ENCODE peak calls at places on chromosomes 12 and 14, in eight cellular contexts. Z is activated CD8-positive, alpha-beta memory T cell treated with anti-CD3 and anti-CD28 coated beads, Interleukin-2, amount 10 ng/mL, durations not matched to agents 7 days and 5 days; U is stimulated activated naive CD8-positive, alpha-beta T cell treated with anti-CD3 and anti-CD28 coated beads, Interleukin-15, amount 100 ng/mL, for 72 hours; H is Panc1; O is left colon; R is SK-N-SH treated with all-trans-retinoic acid at 6 μM for 48 hours; D is right cardiac atrium; I is Right ventricle myocardium superior. F is an unnamed sample.
A peak's percentile ranks its signal among the peaks of the same experiment; 100 is the strongest.

GRCh38 chr12:122866950-122867607 is 28.8 kb downstream of the VPS37B start:
- ATAC-seq in D (no peak), Z (no peak), I (peak; percentile 35), U (no peak), R (no peak), H (no peak), O (no peak), F (no peak)

GRCh38 chr12:68904351-68904982 is 28.5 kb downstream of the CPM start:
- ATAC-seq in Z (no peak), H (no peak), U (no peak), R (no peak), O (no peak), I (no peak), D (no peak), F (no peak)

GRCh38 chr14:20294636-20295035 is 11.1 kb downstream of the TTC5 start:
- ATAC-seq in H (no peak), D (no peak), I (no peak), U (no peak), O (no peak), R (no peak), Z (no peak), F (no peak)

GRCh38 chr12:32734952-32735351 is 20.7 kb downstream of the YARS2 start:
- ATAC-seq in D (no peak), R (no peak), O (no peak), Z (no peak), I (no peak), H (no peak), U (no peak), F (no peak)

GRCh38 chr12:52907092-52907810 is 2.4 kb upstream of the KRT8 start:
- ATAC-seq in U (no peak), Z (no peak), H (no peak), I (no peak), R (peak; percentile 34), D (peak; percentile 11), O (peak; percentile 54), F (no peak)

GRCh38 chr12:54959291-54960018 is 25.1 kb downstream of the TESPA1 start:
- ATAC-seq in R (no peak), Z (no peak), I (no peak), H (no peak), U (peak; percentile 79), D (no peak), O (no peak), F (no peak)

GRCh38 chr12:19869413-19869812 is 430.1 kb downstream of the AEBP2 start:
- ATAC-seq in H (no peak), O (no peak), D (no peak), U (no peak), R (no peak), Z (no peak), I (no peak), F (no peak)

GRCh38 chr14:89648924-89649323 is 231.9 kb upstream of the FOXN3 start:
- ATAC-seq in R (no peak), U (no peak), I (no peak), H (no peak), D (no peak), Z (no peak), O (no peak), F (no peak)

GRCh38 chr12:49655595-49656236 is 32.4 kb downstream of the PRPF40B start:
- ATAC-seq in I (peak; percentile 50), D (peak; percentile 65), U (no peak), H (no peak), R (no peak), Z (no peak), O (no peak), F (no peak)

GRCh38 chr12:93325855-93326254 is 51.9 kb upstream of the NUDT4 start:
- ATAC-seq in U (no peak), I (no peak), Z (no peak), R (peak; percentile 44), D (no peak), O (no peak), H (no peak), F (no peak)

GRCh38 chr14:101000711-101001110 is 97.2 kb upstream of the RTL1 start:
- ATAC-seq in H (no peak), R (no peak), U (no peak), I (no peak), Z (no peak), D (no peak), O (no peak), F (no peak)

GRCh38 chr12:52254965-52255751 is 19.3 kb upstream of the KRT86 start:
- ATAC-seq in U (no peak), Z (no peak), I (no peak), H (no peak), O (no peak), R (no peak), D (no peak), F (no peak)

GRCh38 chr12:26736563-26737486 is 96.2 kb downstream of the ITPR2 start:
- ATAC-seq in O (no peak), Z (no peak), U (no peak), R (no peak), I (no peak), D (no peak), H (no peak), F (no peak)

GRCh38 chr14:104040539-104040938 is 45.0 kb upstream of the ASPG start:
- ATAC-seq in R (no peak), Z (no peak), D (no peak), H (no peak), U (no peak), O (no peak), I (no peak), F (no peak)

F was measured in gastroesophageal sphincter.